ENCODE peak calls at places on chromosomes 16 and 17, in eight cellular contexts. E is upper lobe of left lung, J is suprapubic skin, Q is sigmoid colon, A is HepG2, V is esophagus muscularis mucosa, N is breast epithelium, F is prostate gland. I is an unnamed sample.

GRCh38 chr16:51822471-51822870 is 671.4 kb upstream of the SALL1 start:
- DNase-seq in E (no peak), J (no peak), Q (no peak), A (no peak), V (no peak), N (no peak), F (no peak), I (no peak)

GRCh38 chr16:14289692-14290340 is 218.7 kb downstream of the MRTFB start:
- DNase-seq in E (no peak), J (no peak), Q (no peak), A (peak; percentile 66), V (no peak), N (no peak), F (no peak), I (peak; percentile 58)

GRCh38 chr17:62578757-62579487 is 48.5 kb upstream of the MRC2 start:
- DNase-seq in E (no peak), J (no peak), Q (no peak), A (no peak), V (no peak), N (no peak), F (no peak), I (no peak)

GRCh38 chr17:34146440-34147043 is 108.5 kb upstream of the CCL2 start:
- DNase-seq in E (no peak), J (no peak), Q (no peak), A (peak; percentile 43), V (no peak), N (peak; percentile 80), F (peak; percentile 32), I (no peak)

GRCh38 chr16:87601322-87602004 is 845 bp upstream of the JPH3 start:
- DNase-seq in E (no peak), J (no peak), Q (no peak), A (no peak), V (no peak), N (no peak), F (no peak), I (no peak)

GRCh38 chr16:66961065-66961744 is at the start of gene CES3:
- DNase-seq in E (no peak), J (no peak), Q (no peak), A (peak; percentile 85), V (no peak), N (no peak), F (no peak), I (no peak)

GRCh38 chr16:17998550-17998949 is 338.0 kb downstream of the NPIPA8 start:
- DNase-seq in E (no peak), J (no peak), Q (no peak), A (no peak), V (no peak), N (no peak), F (no peak), I (no peak)

GRCh38 chr17:34161600-34161999 is 93.5 kb upstream of the CCL2 start:
- DNase-seq in E (no peak), J (no peak), Q (no peak), A (no peak), V (no peak), N (no peak), F (no peak), I (no peak)

GRCh38 chr16:68069511-68070248 is 15.5 kb upstream of the NFATC3 start:
- DNase-seq in E (peak; percentile 33), J (no peak), Q (no peak), A (no peak), V (no peak), N (no peak), F (no peak), I (peak; percentile 74)

GRCh38 chr17:35154486-35154885 is 6.9 kb downstream of the UNC45B start:
- DNase-seq in E (peak; percentile 36), J (no peak), Q (no peak), A (no peak), V (no peak), N (no peak), F (no peak), I (no peak)

GRCh38 chr16:54933281-54934150 is 2.9 kb downstream of the IRX5 start:
- DNase-seq in E (peak; percentile 82), J (no peak), Q (no peak), A (no peak), V (no peak), N (no peak), F (no peak), I (no peak)

GRCh38 chr16:86314402-86315025 is 195.8 kb upstream of the FOXF1 start:
- DNase-seq in E (no peak), J (no peak), Q (peak; percentile 46), A (no peak), V (no peak), N (no peak), F (no peak), I (no peak)

DNA sequence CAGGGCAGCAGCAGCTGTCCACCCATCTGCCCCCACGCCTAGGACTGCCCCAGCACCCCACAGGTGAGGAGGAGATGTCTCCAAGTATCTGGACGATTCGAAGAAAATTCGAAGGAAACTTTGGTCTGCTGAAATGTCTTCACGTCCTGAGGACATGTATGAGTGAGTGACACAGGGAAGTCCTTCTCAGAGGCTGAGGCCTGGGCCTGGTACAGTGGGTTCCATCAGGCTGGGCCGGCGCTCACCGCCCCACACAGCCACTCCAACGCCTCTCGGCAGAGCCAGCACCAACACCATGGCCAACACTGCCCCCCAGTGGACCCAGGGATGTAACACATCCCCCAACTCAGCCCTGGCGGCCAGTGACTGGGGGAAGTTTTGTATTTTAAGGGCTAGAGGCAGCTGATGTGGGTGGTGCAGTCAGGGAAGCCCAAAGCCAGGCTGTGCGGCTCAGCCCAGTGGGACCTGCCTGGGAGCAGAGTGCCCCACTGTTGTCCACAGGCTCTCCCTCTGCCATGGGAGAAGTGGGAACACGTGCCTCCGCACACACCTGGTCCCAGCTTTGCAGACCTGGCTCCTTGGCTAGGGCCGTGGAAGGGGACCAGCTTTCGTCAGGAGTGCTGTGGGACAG is 55.8 kb upstream of the FASN start:
- DNase-seq in E (peak; percentile 89), J (peak; percentile 84), Q (peak; percentile 90), A (peak; percentile 74), V (peak; percentile 93), N (peak; percentile 82), F (peak; percentile 83), I (no peak)
- TF ChIP-seq CTCF in E (peak; percentile 98), J (peak; percentile 83), Q (peak; percentile 88), A (peak; percentile 100), V (peak; percentile 95), N (peak; percentile 98), F (peak; percentile 97), I (peak; percentile 78)

GRCh38 chr17:40097931-40098845 is 2.2 kb downstream of the NR1D1 start:
- DNase-seq in E (no peak), J (peak; percentile 90), Q (peak; percentile 91), A (peak; percentile 93), V (no peak), N (no peak), F (peak; percentile 54), I (no peak)

GRCh38 chr17:40100419-40100668 is at the start of gene NR1D1:
- DNase-seq in E (no peak), J (no peak), Q (no peak), A (no peak), V (no peak), N (no peak), F (no peak), I (no peak)

GRCh38 chr17:40100669-40101366 is 429 bp upstream of the NR1D1 start:
- DNase-seq in E (peak; percentile 97), J (peak; percentile 99), Q (peak; percentile 100), A (peak; percentile 99), V (peak; percentile 99), N (peak; percentile 99), F (peak; percentile 99), I (peak; percentile 99)

GRCh38 chr17:40099627-40100418 is 566 bp downstream of the NR1D1 start:
- DNase-seq in E (no peak), J (no peak), Q (no peak), A (no peak), V (no peak), N (no peak), F (no peak), I (peak; percentile 95)

GRCh38 chr17:40098846-40099626 is 1.4 kb downstream of the NR1D1 start:
- DNase-seq in E (peak; percentile 100), J (peak; percentile 100), Q (peak; percentile 100), A (peak; percentile 99), V (peak; percentile 100), N (peak; percentile 100), F (peak; percentile 99), I (peak; percentile 100)
- TF ChIP-seq POLR2AphosphoS5 in E (peak; percentile 94), J (peak; percentile 99), Q (peak; percentile 97), A (peak; percentile 36), V (peak; percentile 96), N (peak; percentile 94), F (peak; percentile 99), I (peak; percentile 98)

GRCh38 chr17:7250655-7251329 is 742 bp downstream of the CTDNEP1 start:
- DNase-seq in E (no peak), J (no peak), Q (no peak), A (no peak), V (no peak), N (no peak), F (no peak), I (peak; percentile 88)
- TF ChIP-seq POLR2A in E (no peak), J (no peak), Q (no peak), A (no peak), V (no peak), N (no peak), F (no peak), I (no peak)

DNA sequence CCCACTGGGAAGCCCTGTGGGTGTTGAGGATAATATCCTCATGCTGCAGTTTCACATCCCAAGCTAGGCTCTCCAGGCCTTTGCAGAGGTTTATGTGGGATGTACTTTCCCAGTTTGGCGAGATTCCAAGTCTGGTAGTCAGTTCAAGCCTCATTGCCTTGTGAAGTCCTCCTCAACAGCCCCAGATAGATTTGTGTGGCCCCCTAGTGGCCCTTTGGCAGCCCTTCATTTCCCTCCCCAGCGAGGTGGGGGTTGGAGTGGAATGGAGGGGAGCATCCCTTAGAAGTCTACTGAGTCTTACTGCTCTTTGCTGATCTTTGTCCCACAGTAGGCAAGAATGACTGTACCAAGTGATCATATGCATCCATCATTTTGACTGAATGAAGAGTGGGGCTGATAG is 137.9 kb downstream of the CDH11 start:
- DNase-seq in E (no peak), J (no peak), Q (no peak), A (peak; percentile 5), V (no peak), N (no peak), F (no peak), I (no peak)
- TF ChIP-seq CTCF in E (peak; percentile 17), J (peak; percentile 10), Q (peak; percentile 28), A (peak; percentile 15), V (peak; percentile 49), N (peak; percentile 7), F (peak; percentile 34), I (no peak)

GRCh38 chr16:73546351-73546845 is 498.5 kb upstream of the ZFHX3 start:
- DNase-seq in E (no peak), J (no peak), Q (no peak), A (no peak), V (no peak), N (no peak), F (no peak), I (no peak)
- TF ChIP-seq POLR2AphosphoS5 in E (no peak), J (no peak), Q (no peak), A (no peak), V (no peak), N (no peak), F (no peak), I (no peak)